ENCODE peak calls at places on chromosomes 3 and 15, in six cellular contexts. One of them, this sample, is unnamed.
A peak's percentile ranks its signal among the peaks of the same experiment; 100 is the strongest.

GRCh38 chr3:147493666-147494065 is 84.5 kb downstream of the ZIC1 start:
- DNase-seq in D341Med: no peak
- DNase-seq in MG63: no peak
- DNase-seq in AML-193: no peak
- DNase-seq in NCI-H1694: no peak
- DNase-seq in RCC 7860: no peak
- DNase-seq in this sample: no peak

GRCh38 chr3:38657369-38657768 is 7.9 kb upstream of the SCN5A start:
- DNase-seq in D341Med: no peak
- DNase-seq in MG63: no peak
- DNase-seq in AML-193: no peak
- DNase-seq in NCI-H1694: no peak
- DNase-seq in RCC 7860: no peak
- DNase-seq in this sample: no peak

GRCh38 chr3:194076486-194076885 is 59.5 kb upstream of the HES1 start:
- DNase-seq in D341Med: no peak
- DNase-seq in MG63: no peak
- DNase-seq in AML-193: no peak
- DNase-seq in NCI-H1694: no peak
- DNase-seq in RCC 7860: no peak
- DNase-seq in this sample: no peak

GRCh38 chr3:152719264-152719663 is 115.7 kb upstream of the P2RY1 start:
- DNase-seq in D341Med: no peak
- DNase-seq in MG63: no peak
- DNase-seq in AML-193: peak; percentile 87
- DNase-seq in NCI-H1694: no peak
- DNase-seq in RCC 7860: no peak
- DNase-seq in this sample: no peak

GRCh38 chr3:126925411-126926171 is 57.3 kb upstream of the PLXNA1 start:
- DNase-seq in D341Med: no peak
- DNase-seq in MG63: no peak
- DNase-seq in AML-193: peak; percentile 87
- DNase-seq in NCI-H1694: no peak
- DNase-seq in RCC 7860: no peak
- DNase-seq in this sample: no peak

GRCh38 chr3:134486577-134487041 is 752 bp downstream of the CEP63 start:
- DNase-seq in D341Med: no peak
- DNase-seq in MG63: no peak
- DNase-seq in AML-193: peak; percentile 56
- DNase-seq in NCI-H1694: no peak
- DNase-seq in RCC 7860: peak; percentile 9
- DNase-seq in this sample: peak; percentile 18

GRCh38 chr3:116963802-116964201 is 254.2 kb downstream of the TUSC7 start:
- DNase-seq in D341Med: no peak
- DNase-seq in MG63: no peak
- DNase-seq in AML-193: no peak
- DNase-seq in NCI-H1694: no peak
- DNase-seq in RCC 7860: no peak
- DNase-seq in this sample: no peak

GRCh38 chr15:89740137-89740536 is 10.9 kb downstream of the MESP1 start:
- DNase-seq in D341Med: peak; percentile 79
- DNase-seq in MG63: peak; percentile 32
- DNase-seq in AML-193: peak; percentile 57
- DNase-seq in NCI-H1694: peak; percentile 70
- DNase-seq in RCC 7860: peak; percentile 63
- DNase-seq in this sample: peak; percentile 74